ENCODE peak calls at places on chromosome 18, in four cellular contexts. One of them, this sample, is unnamed.
A peak's percentile ranks its signal among the peaks of the same experiment; 100 is the strongest.

GRCh38 chr18:57674891-57675290 is 53.3 kb upstream of the NARS1 start:
- DNase-seq in GM12878: no peak
- DNase-seq in K562: no peak
- DNase-seq in GM12891: no peak
- DNase-seq in this sample: no peak

GRCh38 chr18:21345851-21346250 is 103.8 kb downstream of the GREB1L start:
- DNase-seq in K562: no peak
- DNase-seq in GM12891: no peak
- DNase-seq in GM12878: no peak
- DNase-seq in this sample: no peak

GRCh38 chr18:58592223-58593214 is 36.4 kb downstream of the ALPK2 start:
- DNase-seq in K562: no peak
- DNase-seq in GM12878: no peak
- DNase-seq in GM12891: no peak
- DNase-seq in this sample: no peak

GRCh38 chr18:38502539-38502938 is 936.9 kb upstream of the CELF4 start:
- DNase-seq in K562: no peak
- DNase-seq in GM12891: no peak
- DNase-seq in GM12878: no peak
- DNase-seq in this sample: no peak

GRCh38 chr18:74255022-74255658 is 36.6 kb downstream of the CYB5A start:
- DNase-seq in GM12878: no peak
- DNase-seq in GM12891: no peak
- DNase-seq in K562: no peak
- DNase-seq in this sample: no peak

GRCh38 chr18:25459814-25460213 is 107.8 kb upstream of the ZNF521 start:
- DNase-seq in GM12891: no peak
- DNase-seq in K562: no peak
- DNase-seq in GM12878: no peak
- DNase-seq in this sample: no peak

GRCh38 chr18:69152436-69152835 is 248.3 kb upstream of the DOK6 start:
- DNase-seq in GM12891: no peak
- DNase-seq in K562: no peak
- DNase-seq in GM12878: no peak
- DNase-seq in this sample: no peak

GRCh38 chr18:72089432-72089831 is 454.7 kb downstream of the CBLN2 start:
- DNase-seq in GM12878: no peak
- DNase-seq in K562: no peak
- DNase-seq in GM12891: no peak
- DNase-seq in this sample: no peak

GRCh38 chr18:56982756-56983155 is 164.1 kb upstream of the BOD1L2 start:
- DNase-seq in K562: no peak
- DNase-seq in GM12891: no peak
- DNase-seq in GM12878: no peak
- DNase-seq in this sample: peak; percentile 33

GRCh38 chr18:69326094-69326493 is 74.6 kb upstream of the DOK6 start:
- DNase-seq in K562: no peak
- DNase-seq in GM12891: no peak
- DNase-seq in GM12878: no peak
- DNase-seq in this sample: no peak

GRCh38 chr18:58276640-58277456 is 232.8 kb downstream of the NEDD4L start:
- DNase-seq in K562: no peak
- DNase-seq in GM12891: no peak
- DNase-seq in GM12878: no peak
- DNase-seq in this sample: no peak

GRCh38 chr18:75309564-75309963 is 99.0 kb downstream of the TSHZ1 start:
- DNase-seq in GM12891: no peak
- DNase-seq in GM12878: no peak
- DNase-seq in K562: no peak
- DNase-seq in this sample: no peak

GRCh38 chr18:7198326-7198725 is 32.6 kb upstream of the LRRC30 start:
- DNase-seq in K562: no peak
- DNase-seq in GM12891: no peak
- DNase-seq in GM12878: no peak
- DNase-seq in this sample: no peak
- TF ChIP-seq SPI1 in K562: no peak
- TF ChIP-seq SPI1 in GM12891: no peak
- TF ChIP-seq SPI1 in GM12878: no peak
- TF ChIP-seq SPI1 in this sample: no peak

GRCh38 chr18:8868276-8868675 is 162.9 kb downstream of the MTCL1 start:
- DNase-seq in GM12878: no peak
- DNase-seq in K562: no peak
- DNase-seq in GM12891: no peak
- DNase-seq in this sample: no peak
- TF ChIP-seq SPI1 in GM12878: no peak
- TF ChIP-seq SPI1 in K562: no peak
- TF ChIP-seq SPI1 in GM12891: no peak
- TF ChIP-seq SPI1 in this sample: no peak

DNA sequence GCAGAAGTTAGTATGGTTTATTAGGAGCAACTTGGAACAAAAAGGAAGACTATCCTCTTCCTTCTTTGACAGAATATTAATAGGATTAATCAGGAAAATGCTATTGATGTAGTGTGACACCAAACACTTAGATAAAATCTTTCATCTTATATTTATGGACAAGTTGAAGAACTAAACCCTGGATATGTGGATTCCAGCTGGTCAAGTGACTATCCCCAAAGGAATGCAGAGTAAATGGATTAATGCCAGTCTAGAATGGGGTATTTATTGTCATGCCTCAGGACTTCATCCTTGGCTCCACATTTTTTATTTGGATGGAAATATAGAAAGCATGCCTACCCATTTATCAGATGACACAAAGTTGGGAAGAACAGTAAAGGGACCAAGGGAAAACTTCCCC is 124.0 kb upstream of the TTC39C start:
- DNase-seq in GM12878: no peak
- DNase-seq in GM12891: no peak
- DNase-seq in K562: no peak
- DNase-seq in this sample: no peak
- TF ChIP-seq SPI1 in GM12878: no peak
- TF ChIP-seq SPI1 in GM12891: no peak
- TF ChIP-seq SPI1 in K562: no peak
- TF ChIP-seq SPI1 in this sample: no peak

DNA sequence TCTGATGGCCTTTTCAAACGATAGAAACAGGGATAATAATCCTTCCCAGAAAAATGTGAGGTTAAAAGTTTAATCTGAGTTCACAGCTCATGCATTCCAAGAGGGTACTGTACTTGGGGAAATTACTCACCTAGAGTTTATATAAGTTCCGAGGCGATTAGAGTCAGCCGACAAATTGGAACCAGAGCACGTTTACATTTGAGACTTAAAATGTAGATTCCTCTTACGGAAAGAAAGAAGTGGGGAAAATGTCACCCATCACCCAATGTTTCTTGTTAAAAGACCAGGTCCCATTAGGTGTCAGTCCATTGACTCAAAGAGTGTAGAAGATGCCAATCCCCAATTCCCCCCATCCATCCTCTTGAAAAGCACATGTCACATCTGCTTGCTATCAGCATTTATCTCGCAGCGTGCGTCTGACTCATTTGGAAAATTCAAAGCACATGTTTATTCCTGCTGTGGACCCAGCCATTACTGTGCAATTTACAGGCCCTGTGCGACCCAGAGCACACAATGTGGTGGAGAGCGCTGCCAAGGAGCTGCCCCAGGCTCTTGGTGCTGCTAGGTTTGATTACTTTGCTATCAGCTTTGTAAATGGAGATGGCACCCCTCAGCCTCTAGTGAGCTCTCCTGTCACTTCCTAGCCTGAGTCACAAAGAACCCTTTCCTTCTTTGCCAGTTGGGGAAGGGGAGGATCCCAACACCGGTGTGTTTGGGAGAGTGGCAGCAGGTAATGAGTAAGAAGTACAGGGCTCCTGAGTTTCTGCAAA is 104.8 kb downstream of the COLEC12 start:
- DNase-seq in GM12878: no peak
- DNase-seq in GM12891: no peak
- DNase-seq in K562: no peak
- DNase-seq in this sample: no peak
- TF ChIP-seq SPI1 in GM12878: no peak
- TF ChIP-seq SPI1 in GM12891: no peak
- TF ChIP-seq SPI1 in K562: no peak
- TF ChIP-seq SPI1 in this sample: no peak

DNA sequence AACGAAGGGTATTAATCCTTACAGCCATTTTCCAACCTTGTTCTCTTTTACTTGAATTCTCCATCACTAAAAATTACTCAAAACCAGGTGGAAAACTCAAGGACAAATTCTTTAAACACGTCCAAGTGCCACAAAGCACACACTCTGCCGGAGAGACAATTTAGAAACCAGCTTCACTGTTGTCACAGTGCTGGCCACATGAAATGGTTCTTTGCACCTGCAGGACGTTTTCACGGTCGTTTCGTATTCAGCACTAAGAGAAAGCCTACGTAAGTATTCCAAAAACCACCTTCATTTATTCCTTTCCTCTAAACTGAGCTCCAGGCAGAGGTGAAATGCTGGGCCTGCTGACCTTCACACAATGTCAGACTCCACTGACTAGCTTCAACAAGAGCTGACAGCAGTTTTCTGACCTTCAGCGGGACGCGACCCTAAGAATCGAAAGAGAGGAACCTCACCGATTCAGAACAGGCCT is 681 bp downstream of the ATP5F1A start:
- DNase-seq in GM12891: no peak
- DNase-seq in K562: no peak
- DNase-seq in GM12878: no peak
- DNase-seq in this sample: no peak
- TF ChIP-seq SPI1 in GM12891: no peak
- TF ChIP-seq SPI1 in K562: no peak
- TF ChIP-seq SPI1 in GM12878: no peak
- TF ChIP-seq SPI1 in this sample: no peak

DNA sequence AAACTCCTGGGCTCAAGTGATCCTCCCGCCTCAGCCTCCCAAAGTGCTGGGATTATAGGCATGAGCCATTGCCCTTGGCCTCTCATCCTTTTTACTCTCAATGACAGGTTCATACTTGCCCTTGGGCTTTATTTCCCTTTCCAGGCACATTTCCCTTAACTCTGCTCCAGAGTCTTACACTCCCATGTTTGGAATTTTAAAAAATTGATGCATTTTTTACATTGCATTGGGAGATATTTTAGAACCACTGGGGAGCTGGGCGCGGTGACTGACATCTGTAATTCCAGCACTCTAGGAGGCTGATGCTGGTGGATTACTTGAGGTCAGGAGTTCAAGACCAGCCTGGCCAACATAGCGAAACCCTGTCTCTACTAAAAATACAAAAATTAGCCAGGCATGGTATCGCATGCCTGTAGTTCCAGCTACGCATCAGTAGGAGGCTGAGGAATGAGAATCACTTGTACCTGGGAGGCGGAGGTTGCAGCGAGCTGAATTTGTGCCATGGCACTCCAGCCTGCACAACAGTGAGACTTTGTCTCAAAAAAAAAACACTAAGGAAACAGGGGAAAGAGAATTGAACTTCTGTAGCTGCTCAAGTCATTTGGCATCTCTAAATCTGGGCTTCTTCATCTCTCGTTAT is 18.2 kb downstream of the TGIF1 start:
- DNase-seq in K562: no peak
- DNase-seq in GM12891: no peak
- DNase-seq in GM12878: no peak
- DNase-seq in this sample: no peak
- TF ChIP-seq SPI1 in K562: no peak
- TF ChIP-seq SPI1 in GM12891: no peak
- TF ChIP-seq SPI1 in GM12878: no peak
- TF ChIP-seq SPI1 in this sample: no peak

GRCh38 chr18:44702594-44702993 is 21.9 kb downstream of the SETBP1 start:
- DNase-seq in GM12891: no peak
- DNase-seq in GM12878: no peak
- DNase-seq in K562: no peak
- DNase-seq in this sample: no peak

GRCh38 chr18:44698518-44698917 is 17.8 kb downstream of the SETBP1 start:
- DNase-seq in GM12878: no peak
- DNase-seq in GM12891: no peak
- DNase-seq in K562: no peak
- DNase-seq in this sample: no peak

GRCh38 chr18:44701227-44701626 is 20.5 kb downstream of the SETBP1 start:
- DNase-seq in GM12878: no peak
- DNase-seq in K562: no peak
- DNase-seq in GM12891: no peak
- DNase-seq in this sample: no peak

GRCh38 chr18:44699571-44700261 is 19.0 kb downstream of the SETBP1 start:
- DNase-seq in GM12878: no peak
- DNase-seq in K562: no peak
- DNase-seq in GM12891: no peak
- DNase-seq in this sample: no peak

GRCh38 chr18:44700652-44701051 is 20.0 kb downstream of the SETBP1 start:
- DNase-seq in K562: no peak
- DNase-seq in GM12891: no peak
- DNase-seq in GM12878: no peak
- DNase-seq in this sample: no peak
- TF ChIP-seq SPI1 in K562: no peak
- TF ChIP-seq SPI1 in GM12891: peak; percentile 5
- TF ChIP-seq SPI1 in GM12878: no peak
- TF ChIP-seq SPI1 in this sample: no peak

GRCh38 chr18:13614701-13615288 is 111.6 kb downstream of the FAM210A start:
- DNase-seq in GM12878: no peak
- DNase-seq in K562: no peak
- DNase-seq in GM12891: no peak
- DNase-seq in this sample: no peak
- TF ChIP-seq SPI1 in GM12878: no peak
- TF ChIP-seq SPI1 in K562: no peak
- TF ChIP-seq SPI1 in GM12891: no peak
- TF ChIP-seq SPI1 in this sample: no peak

DNA sequence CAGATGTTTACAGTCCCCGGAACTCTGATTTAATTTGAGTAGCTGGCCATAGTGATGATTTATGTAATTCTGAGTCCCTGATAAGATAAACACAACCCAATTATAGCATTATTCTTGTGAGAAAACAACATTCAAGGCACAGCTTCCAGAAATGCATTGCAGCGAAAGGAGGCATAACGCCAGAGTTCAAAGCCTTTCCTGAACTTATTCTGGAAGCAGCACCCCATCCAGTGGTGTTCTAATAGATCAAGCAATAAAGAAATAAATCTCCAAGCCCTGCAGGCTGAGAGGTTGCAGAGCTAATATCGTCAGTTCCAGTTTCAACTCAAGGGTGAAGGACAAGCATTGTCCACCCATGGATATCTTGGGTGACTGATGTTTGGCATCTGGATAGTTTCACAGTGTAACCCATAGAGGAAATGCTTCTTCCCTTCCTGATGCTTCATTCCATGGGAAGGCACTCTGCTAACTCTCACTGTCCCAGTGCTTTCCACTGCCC is 18.8 kb downstream of the CDH2 start:
- DNase-seq in GM12891: no peak
- DNase-seq in GM12878: no peak
- DNase-seq in K562: no peak
- DNase-seq in this sample: no peak
- TF ChIP-seq SPI1 in GM12891: no peak
- TF ChIP-seq SPI1 in GM12878: no peak
- TF ChIP-seq SPI1 in K562: no peak
- TF ChIP-seq SPI1 in this sample: no peak

DNA sequence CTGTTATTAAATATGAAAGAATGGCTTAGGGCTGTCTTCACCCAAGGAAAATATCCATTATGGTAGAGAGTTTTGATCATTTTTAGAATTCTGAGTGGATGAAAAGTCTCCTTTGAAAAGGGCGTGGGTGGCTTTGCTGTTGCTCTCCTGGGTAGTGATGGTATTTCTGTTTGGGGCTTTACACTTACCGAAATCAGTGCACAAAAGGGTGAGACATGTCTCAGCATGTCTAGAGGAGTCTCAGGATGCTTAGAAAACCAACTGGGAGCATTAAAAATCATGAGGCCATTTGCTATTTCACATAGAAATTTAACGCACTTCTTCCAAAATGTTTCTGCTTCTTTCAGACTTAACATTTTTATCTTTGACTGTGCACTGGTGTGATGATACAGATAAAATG is 49.6 kb downstream of the ZCCHC2 start:
- DNase-seq in GM12891: no peak
- DNase-seq in GM12878: no peak
- DNase-seq in K562: no peak
- DNase-seq in this sample: no peak
- TF ChIP-seq SPI1 in GM12891: no peak
- TF ChIP-seq SPI1 in GM12878: no peak
- TF ChIP-seq SPI1 in K562: no peak
- TF ChIP-seq SPI1 in this sample: no peak